ENCODE peak calls at places on chromosomes 13 and 19, in nine cellular contexts. S is neural progenitor cell, T is fibroblast of mammary gland, H is hypothalamus, J is heart left ventricle, Q is foreskin fibroblast, W is hepatic stellate cell, C is body of pancreas, G is left ventricle myocardium superior. K is an unnamed sample.

GRCh38 chr13:111385182-111385857 is 64.9 kb downstream of the TEX29 start:
- DNase-seq in S (no peak), T (no peak), H (no peak), J (no peak), Q (no peak), W (no peak), C (no peak), G (no peak), K (no peak)

GRCh38 chr13:80399340-80400163 is 58.6 kb upstream of the SPRY2 start:
- DNase-seq in S (peak), T (peak), H (no peak), J (no peak), Q (peak), W (no peak), C (peak), G (no peak), K (no peak)

GRCh38 chr19:46542428-46543230 is 47.0 kb upstream of the PNMA8B start:
- DNase-seq in S (peak), T (peak), H (peak), J (peak), Q (peak), W (peak), C (peak), G (peak), K (peak)

GRCh38 chr13:70829748-70830147 is 721.5 kb upstream of the KLHL1 start:
- DNase-seq in S (no peak), T (no peak), H (no peak), J (no peak), Q (no peak), W (no peak), C (no peak), G (no peak), K (no peak)

GRCh38 chr13:113202912-113203311 is 5.6 kb downstream of the PCID2 start:
- DNase-seq in S (no peak), T (no peak), H (no peak), J (no peak), Q (no peak), W (no peak), C (no peak), G (no peak), K (no peak)

GRCh38 chr19:37551123-37551993 is 43.2 kb downstream of the ZNF571 start:
- DNase-seq in S (no peak), T (peak), H (no peak), J (peak), Q (peak), W (peak), C (no peak), G (peak), K (peak)

GRCh38 chr13:75963318-75963717 is 327.2 kb downstream of the LMO7 start:
- DNase-seq in S (peak), T (peak), H (no peak), J (no peak), Q (no peak), W (no peak), C (no peak), G (no peak), K (no peak)

GRCh38 chr13:40388617-40389016 is 277.8 kb downstream of the FOXO1 start:
- DNase-seq in S (no peak), T (no peak), H (no peak), J (no peak), Q (peak), W (peak), C (no peak), G (no peak), K (peak)

GRCh38 chr19:1720237-1720636 is 33.1 kb upstream of the ONECUT3 start:
- DNase-seq in S (no peak), T (no peak), H (no peak), J (no peak), Q (no peak), W (no peak), C (no peak), G (no peak), K (no peak)

GRCh38 chr19:41816761-41817160 is 20.4 kb downstream of the CEACAM3 start:
- DNase-seq in S (no peak), T (no peak), H (no peak), J (no peak), Q (no peak), W (no peak), C (no peak), G (no peak), K (no peak)

GRCh38 chr13:67803118-67803517 is 573.0 kb upstream of the PCDH9 start:
- DNase-seq in S (no peak), T (no peak), H (no peak), J (no peak), Q (no peak), W (no peak), C (no peak), G (no peak), K (no peak)

GRCh38 chr13:113273856-113274590 is 23.0 kb upstream of the LAMP1 start:
- DNase-seq in S (no peak), T (peak), H (no peak), J (no peak), Q (peak), W (no peak), C (no peak), G (no peak), K (no peak)

GRCh38 chr13:98766120-98766519 is 13.6 kb upstream of the SLC15A1 start:
- DNase-seq in S (no peak), T (no peak), H (no peak), J (no peak), Q (no peak), W (no peak), C (no peak), G (no peak), K (no peak)

GRCh38 chr13:39737047-39737446 is 81.6 kb downstream of the COG6 start:
- DNase-seq in S (no peak), T (no peak), H (no peak), J (no peak), Q (no peak), W (no peak), C (no peak), G (no peak), K (no peak)

GRCh38 chr13:110366733-110367132 is 59.6 kb downstream of the COL4A2 start:
- DNase-seq in S (no peak), T (no peak), H (no peak), J (no peak), Q (no peak), W (no peak), C (no peak), G (no peak), K (no peak)

GRCh38 chr13:37164635-37165034 is 59.2 kb upstream of the CSNK1A1L start:
- DNase-seq in S (no peak), T (no peak), H (no peak), J (no peak), Q (no peak), W (no peak), C (no peak), G (no peak), K (no peak)

GRCh38 chr19:48556163-48556562 is 4.2 kb downstream of the SULT2B1 start:
- DNase-seq in S (peak), T (peak), H (no peak), J (no peak), Q (peak), W (peak), C (no peak), G (no peak), K (no peak)

GRCh38 chr13:19586904-19587634 is 25.7 kb upstream of the TPTE2 start:
- DNase-seq in S (no peak), T (peak), H (no peak), J (peak), Q (peak), W (no peak), C (peak), G (peak), K (peak)

GRCh38 chr13:63393112-63393511 is 1977.5 kb upstream of the PCDH20 start:
- DNase-seq in S (no peak), T (no peak), H (no peak), J (no peak), Q (no peak), W (no peak), C (no peak), G (no peak), K (no peak)

GRCh38 chr19:11025006-11025405 is 64.2 kb downstream of the SMARCA4 start:
- DNase-seq in S (no peak), T (no peak), H (no peak), J (no peak), Q (no peak), W (no peak), C (no peak), G (no peak), K (no peak)

GRCh38 chr13:42728507-42729180 is 52.7 kb upstream of the FAM216B start:
- DNase-seq in S (no peak), T (no peak), H (no peak), J (no peak), Q (no peak), W (no peak), C (no peak), G (no peak), K (no peak)

GRCh38 chr13:73060251-73061160 is 1.7 kb downstream of the KLF5 start:
- DNase-seq in S (peak), T (peak), H (no peak), J (peak), Q (peak), W (peak), C (peak), G (peak), K (no peak)

GRCh38 chr13:75636339-75637095 is 387 bp downstream of the LMO7 start:
- DNase-seq in S (peak), T (no peak), H (no peak), J (peak), Q (peak), W (peak), C (peak), G (peak), K (peak)

GRCh38 chr19:29302002-29302928 is 89.3 kb upstream of the UQCRFS1 start:
- DNase-seq in S (no peak), T (no peak), H (no peak), J (no peak), Q (no peak), W (no peak), C (no peak), G (no peak), K (no peak)

GRCh38 chr13:33109801-33110200 is 93.6 kb downstream of the KL start:
- DNase-seq in S (peak), T (peak), H (no peak), J (no peak), Q (no peak), W (no peak), C (no peak), G (no peak), K (no peak)

GRCh38 chr19:10419200-10419645 is 1.1 kb upstream of the PDE4A start:
- DNase-seq in S (peak), T (no peak), H (no peak), J (no peak), Q (no peak), W (peak), C (no peak), G (no peak), K (no peak)

GRCh38 chr13:25118371-25118770 is 22.4 kb downstream of the PABPC3 start:
- DNase-seq in S (no peak), T (no peak), H (no peak), J (no peak), Q (no peak), W (no peak), C (no peak), G (no peak), K (no peak)

GRCh38 chr19:47687906-47688305 is 25.3 kb upstream of the EHD2 start:
- DNase-seq in S (no peak), T (no peak), H (no peak), J (no peak), Q (no peak), W (no peak), C (no peak), G (no peak), K (no peak)

GRCh38 chr13:94239135-94239534 is 240.3 kb downstream of the DCT start:
- DNase-seq in S (no peak), T (peak), H (no peak), J (no peak), Q (peak), W (peak), C (no peak), G (no peak), K (no peak)

GRCh38 chr19:11513946-11514345 is 8.3 kb upstream of the ZNF653 start:
- DNase-seq in S (no peak), T (no peak), H (no peak), J (no peak), Q (no peak), W (no peak), C (no peak), G (no peak), K (no peak)

GRCh38 chr13:32581177-32581786 is 5.0 kb upstream of the PDS5B start:
- DNase-seq in S (peak), T (peak), H (no peak), J (no peak), Q (no peak), W (peak), C (no peak), G (no peak), K (no peak)

GRCh38 chr13:112769615-112770014 is 79.8 kb downstream of the ATP11A start:
- DNase-seq in S (no peak), T (no peak), H (no peak), J (no peak), Q (no peak), W (no peak), C (no peak), G (no peak), K (no peak)

GRCh38 chr13:23673354-23673753 is 103.1 kb downstream of the TNFRSF19 start:
- DNase-seq in S (no peak), T (peak), H (no peak), J (no peak), Q (peak), W (peak), C (no peak), G (no peak), K (no peak)

GRCh38 chr13:53045110-53045509 is 16.5 kb downstream of the OLFM4 start:
- DNase-seq in S (no peak), T (no peak), H (no peak), J (no peak), Q (no peak), W (no peak), C (peak), G (no peak), K (no peak)

GRCh38 chr19:27657271-27658051 is 1555.5 kb downstream of the UQCRFS1 start:
- DNase-seq in S (no peak), T (no peak), H (no peak), J (no peak), Q (no peak), W (no peak), C (no peak), G (no peak), K (no peak)

GRCh38 chr13:109281823-109282239 is 504.6 kb downstream of the IRS2 start:
- DNase-seq in S (no peak), T (no peak), H (no peak), J (peak), Q (no peak), W (no peak), C (no peak), G (no peak), K (no peak)

GRCh38 chr13:33318744-33319143 is 33.2 kb upstream of the STARD13 start:
- DNase-seq in S (no peak), T (peak), H (no peak), J (no peak), Q (no peak), W (no peak), C (no peak), G (no peak), K (no peak)

K was measured in activated effector memory CD4-positive, alpha-beta T cell treated with Interleukin-2 at 50 U/mL for 16 hours.